ENCODE peak calls at places on chromosome 4, in four cellular contexts. L is GM12878, R is SK-N-SH, Z is K562. Y is an unnamed sample.

GRCh38 chr4:1856920-1857699 is 1.2 kb upstream of the LETM1 start:
- DNase-seq in R (peak), L (no peak), Z (peak), Y (no peak)

GRCh38 chr4:64713256-64713840 is 304.1 kb upstream of the TECRL start:
- DNase-seq in L (no peak), Z (peak), R (peak), Y (peak)

GRCh38 chr4:102483120-102483519 is 18.0 kb upstream of the NFKB1 start:
- DNase-seq in Z (no peak), L (no peak), R (no peak), Y (no peak)

GRCh38 chr4:4990329-4990728 is 28.9 kb downstream of the CYTL1 start:
- DNase-seq in Z (no peak), L (no peak), R (no peak), Y (no peak)

GRCh38 chr4:566035-566434 is 10.1 kb downstream of the TMEM271 start:
- DNase-seq in R (no peak), Z (no peak), L (no peak), Y (no peak)

GRCh38 chr4:186021461-186022167 is 47.3 kb upstream of the TLR3 start:
- DNase-seq in Z (no peak), R (peak), L (no peak), Y (peak)

GRCh38 chr4:152531479-152531878 is 4.4 kb downstream of the FBXW7 start:
- DNase-seq in R (no peak), Z (no peak), L (no peak), Y (no peak)

GRCh38 chr4:38804654-38805295 is at the start of gene TLR1:
- DNase-seq in Z (no peak), L (peak), R (peak), Y (peak)

GRCh38 chr4:54063737-54064316 is 578 bp downstream of the CHIC2 start:
- DNase-seq in L (no peak), R (peak), Z (peak), Y (peak)

GRCh38 chr4:30696195-30696594 is 24.0 kb upstream of the PCDH7 start:
- DNase-seq in L (no peak), Z (no peak), R (no peak), Y (no peak)

GRCh38 chr4:123980736-123981285 is 584.2 kb downstream of the SPRY1 start:
- DNase-seq in Z (no peak), R (no peak), L (no peak), Y (no peak)

GRCh38 chr4:85658766-85659439 is 184.0 kb downstream of the ARHGAP24 start:
- DNase-seq in R (no peak), L (no peak), Z (no peak), Y (no peak)

GRCh38 chr4:19128176-19128575 is 1106.6 kb upstream of the LCORL start:
- DNase-seq in Z (no peak), R (no peak), L (no peak), Y (no peak)

GRCh38 chr4:3207531-3208037 is 41.4 kb upstream of the MSANTD1 start:
- DNase-seq in L (no peak), Z (no peak), R (peak), Y (peak)

GRCh38 chr4:133694416-133694815 is 507.2 kb downstream of the PABPC4L start:
- DNase-seq in L (no peak), R (no peak), Z (no peak), Y (no peak)

GRCh38 chr4:113064244-113064643 is 14.8 kb downstream of the ANK2 start:
- DNase-seq in L (no peak), R (no peak), Z (no peak), Y (peak)

GRCh38 chr4:128351502-128351901 is 63.9 kb upstream of the PGRMC2 start:
- DNase-seq in R (no peak), Z (no peak), L (no peak), Y (no peak)

GRCh38 chr4:107818301-107818910 is 6.3 kb upstream of the SGMS2 start:
- DNase-seq in L (no peak), Z (no peak), R (no peak), Y (no peak)

GRCh38 chr4:110850461-110851447 is 227.9 kb upstream of the PITX2 start:
- DNase-seq in R (no peak), Z (no peak), L (no peak), Y (no peak)

GRCh38 chr4:110852793-110853192 is 229.9 kb upstream of the PITX2 start:
- DNase-seq in Z (no peak), L (no peak), R (no peak), Y (no peak)

GRCh38 chr4:110851989-110852388 is 229.1 kb upstream of the PITX2 start:
- DNase-seq in R (no peak), Z (no peak), L (no peak), Y (no peak)

GRCh38 chr4:110853242-110853641 is 230.4 kb upstream of the PITX2 start:
- DNase-seq in Z (no peak), R (no peak), L (no peak), Y (no peak)

GRCh38 chr4:110854021-110854678 is 231.3 kb upstream of the PITX2 start:
- DNase-seq in R (no peak), L (no peak), Z (no peak), Y (no peak)
- H3K4me3 ChIP-seq in R (no peak), L (no peak), Z (no peak), Y (no peak)

GRCh38 chr4:176242764-176243347 is 26.2 kb downstream of the ASB5 start:
- DNase-seq in L (no peak), Z (no peak), R (no peak), Y (no peak)
- TF ChIP-seq ZBTB33 in L (no peak), Z (no peak), R (no peak), Y (no peak)

GRCh38 chr4:36322921-36323354 is 41.5 kb downstream of the DTHD1 start:
- DNase-seq in L (peak), Z (no peak), R (no peak), Y (no peak)
- TF ChIP-seq USF2 in L (no peak), Z (no peak), R (no peak), Y (no peak)

GRCh38 chr4:142314686-142315085 is 531.4 kb downstream of the INPP4B start:
- DNase-seq in Z (no peak), L (no peak), R (no peak), Y (no peak)
- H3K4me3 ChIP-seq in Z (no peak), L (no peak), R (no peak), Y (no peak)

DNA sequence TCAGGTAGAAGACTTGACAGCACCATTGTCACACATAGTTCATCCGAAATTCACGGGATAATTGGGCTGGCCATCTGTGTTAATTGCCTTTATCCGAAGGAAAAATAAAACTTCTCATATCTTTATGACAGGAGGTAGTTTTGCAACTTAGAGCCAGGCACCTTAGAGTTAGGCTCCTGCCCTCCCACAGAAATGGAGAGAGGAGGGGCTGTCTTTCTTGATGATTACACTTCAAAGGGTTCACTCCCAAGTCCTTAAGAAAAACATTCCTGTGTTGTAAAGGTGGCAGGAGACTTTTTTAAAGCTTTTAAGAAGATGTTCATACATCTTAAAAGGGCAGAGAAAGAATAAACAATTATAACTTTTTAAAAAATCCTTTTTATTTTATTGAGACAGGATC is 10.6 kb upstream of the SCARB2 start:
- DNase-seq in L (no peak), Z (no peak), R (no peak), Y (no peak)
- TF ChIP-seq ZBTB33 in L (no peak), Z (no peak), R (no peak), Y (no peak)

Y was measured in HepG2.